ENCODE peak calls at places on chromosome 19, in six cellular contexts. One of them, this sample, is unnamed.
A peak's percentile ranks its signal among the peaks of the same experiment; 100 is the strongest.

GRCh38 chr19:56367829-56368711 is 25.3 kb downstream of the ZNF582 start:
- DNase-seq in MM.1S: peak; percentile 83
- DNase-seq in adrenal gland: peak; percentile 92
- DNase-seq in HCT116: no peak
- DNase-seq in K562: peak; percentile 96
- DNase-seq in naive thymus-derived CD4-positive, alpha-beta T cell: peak; percentile 65
- DNase-seq in this sample: peak; percentile 53

GRCh38 chr19:41575998-41576397 is at the start of gene CEACAM21:
- DNase-seq in HCT116: no peak
- DNase-seq in K562: no peak
- DNase-seq in naive thymus-derived CD4-positive, alpha-beta T cell: peak; percentile 49
- DNase-seq in adrenal gland: peak; percentile 59
- DNase-seq in MM.1S: peak; percentile 48
- DNase-seq in this sample: no peak

GRCh38 chr19:42115219-42115618 is 17.0 kb downstream of the POU2F2 start:
- DNase-seq in MM.1S: no peak
- DNase-seq in adrenal gland: no peak
- DNase-seq in K562: no peak
- DNase-seq in HCT116: no peak
- DNase-seq in naive thymus-derived CD4-positive, alpha-beta T cell: no peak
- DNase-seq in this sample: no peak

GRCh38 chr19:4737955-4738580 is 14.4 kb upstream of the DPP9 start:
- DNase-seq in naive thymus-derived CD4-positive, alpha-beta T cell: no peak
- DNase-seq in adrenal gland: no peak
- DNase-seq in K562: no peak
- DNase-seq in HCT116: no peak
- DNase-seq in MM.1S: no peak
- DNase-seq in this sample: no peak

GRCh38 chr19:14479985-14480694 is 5.0 kb upstream of the PTGER1 start:
- DNase-seq in adrenal gland: no peak
- DNase-seq in K562: peak; percentile 77
- DNase-seq in naive thymus-derived CD4-positive, alpha-beta T cell: peak; percentile 64
- DNase-seq in HCT116: no peak
- DNase-seq in MM.1S: peak; percentile 31
- DNase-seq in this sample: peak; percentile 51

GRCh38 chr19:55206664-55207500 is 2.4 kb downstream of the PTPRH start:
- DNase-seq in HCT116: peak; percentile 67
- DNase-seq in adrenal gland: peak; percentile 98
- DNase-seq in K562: peak; percentile 97
- DNase-seq in MM.1S: peak; percentile 17
- DNase-seq in naive thymus-derived CD4-positive, alpha-beta T cell: no peak
- DNase-seq in this sample: no peak

GRCh38 chr19:47110521-47111080 is 3.0 kb downstream of the ZC3H4 start:
- DNase-seq in adrenal gland: no peak
- DNase-seq in MM.1S: no peak
- DNase-seq in HCT116: no peak
- DNase-seq in K562: peak; percentile 49
- DNase-seq in naive thymus-derived CD4-positive, alpha-beta T cell: peak; percentile 43
- DNase-seq in this sample: peak; percentile 32

GRCh38 chr19:10625003-10625761 is at the start of gene SLC44A2:
- DNase-seq in naive thymus-derived CD4-positive, alpha-beta T cell: no peak
- DNase-seq in HCT116: peak; percentile 38
- DNase-seq in adrenal gland: peak; percentile 79
- DNase-seq in MM.1S: no peak
- DNase-seq in K562: no peak
- DNase-seq in this sample: no peak

GRCh38 chr19:45408121-45408520 is 1.7 kb downstream of the POLR1G start:
- DNase-seq in MM.1S: no peak
- DNase-seq in adrenal gland: no peak
- DNase-seq in naive thymus-derived CD4-positive, alpha-beta T cell: no peak
- DNase-seq in K562: no peak
- DNase-seq in HCT116: no peak
- DNase-seq in this sample: no peak

GRCh38 chr19:8835877-8836276 is 3.7 kb downstream of the MBD3L1 start:
- DNase-seq in MM.1S: no peak
- DNase-seq in HCT116: no peak
- DNase-seq in naive thymus-derived CD4-positive, alpha-beta T cell: no peak
- DNase-seq in adrenal gland: no peak
- DNase-seq in K562: no peak
- DNase-seq in this sample: no peak

GRCh38 chr19:17560205-17560595 is 4.8 kb downstream of the COLGALT1 start:
- DNase-seq in naive thymus-derived CD4-positive, alpha-beta T cell: no peak
- DNase-seq in MM.1S: no peak
- DNase-seq in adrenal gland: peak; percentile 41
- DNase-seq in K562: no peak
- DNase-seq in HCT116: no peak
- DNase-seq in this sample: no peak

GRCh38 chr19:39264306-39265290 is 3.6 kb upstream of the IFNL2 start:
- DNase-seq in adrenal gland: no peak
- DNase-seq in MM.1S: no peak
- DNase-seq in HCT116: no peak
- DNase-seq in naive thymus-derived CD4-positive, alpha-beta T cell: no peak
- DNase-seq in K562: no peak
- DNase-seq in this sample: no peak

GRCh38 chr19:51311388-51312257 is at the start of gene IGLON5:
- DNase-seq in adrenal gland: no peak
- DNase-seq in MM.1S: no peak
- DNase-seq in HCT116: no peak
- DNase-seq in K562: no peak
- DNase-seq in naive thymus-derived CD4-positive, alpha-beta T cell: no peak
- DNase-seq in this sample: no peak

GRCh38 chr19:17292301-17293074 is 10.7 kb downstream of the ABHD8 start:
- DNase-seq in naive thymus-derived CD4-positive, alpha-beta T cell: peak; percentile 79
- DNase-seq in HCT116: peak; percentile 86
- DNase-seq in K562: peak; percentile 93
- DNase-seq in adrenal gland: peak; percentile 71
- DNase-seq in MM.1S: peak; percentile 89
- DNase-seq in this sample: peak; percentile 79

GRCh38 chr19:40347476-40348124 is 597 bp downstream of the C19orf47 start:
- DNase-seq in HCT116: no peak
- DNase-seq in adrenal gland: no peak
- DNase-seq in naive thymus-derived CD4-positive, alpha-beta T cell: peak; percentile 4
- DNase-seq in K562: no peak
- DNase-seq in MM.1S: no peak
- DNase-seq in this sample: no peak

GRCh38 chr19:46617566-46618079 is 7.3 kb downstream of the PTGIR start:
- DNase-seq in HCT116: no peak
- DNase-seq in adrenal gland: no peak
- DNase-seq in MM.1S: no peak
- DNase-seq in K562: no peak
- DNase-seq in naive thymus-derived CD4-positive, alpha-beta T cell: no peak
- DNase-seq in this sample: no peak

GRCh38 chr19:53808710-53809125 is 15.4 kb downstream of the NLRP12 start:
- DNase-seq in MM.1S: no peak
- DNase-seq in HCT116: peak; percentile 45
- DNase-seq in adrenal gland: no peak
- DNase-seq in naive thymus-derived CD4-positive, alpha-beta T cell: no peak
- DNase-seq in K562: peak; percentile 29
- DNase-seq in this sample: no peak

GRCh38 chr19:33443638-33444195 is 70.2 kb downstream of the CEBPG start:
- DNase-seq in MM.1S: no peak
- DNase-seq in adrenal gland: peak; percentile 10
- DNase-seq in naive thymus-derived CD4-positive, alpha-beta T cell: no peak
- DNase-seq in K562: no peak
- DNase-seq in HCT116: no peak
- DNase-seq in this sample: no peak

GRCh38 chr19:23345838-23346237 is 49.4 kb downstream of the ZNF91 start:
- DNase-seq in HCT116: no peak
- DNase-seq in adrenal gland: no peak
- DNase-seq in naive thymus-derived CD4-positive, alpha-beta T cell: no peak
- DNase-seq in K562: peak; percentile 9
- DNase-seq in MM.1S: no peak
- DNase-seq in this sample: no peak

GRCh38 chr19:17555929-17556813 is 722 bp downstream of the COLGALT1 start:
- DNase-seq in naive thymus-derived CD4-positive, alpha-beta T cell: no peak
- DNase-seq in K562: peak; percentile 78
- DNase-seq in HCT116: no peak
- DNase-seq in adrenal gland: peak; percentile 74
- DNase-seq in MM.1S: peak; percentile 43
- DNase-seq in this sample: peak; percentile 17

GRCh38 chr19:29840066-29840950 is 28.5 kb downstream of the CCNE1 start:
- DNase-seq in HCT116: no peak
- DNase-seq in MM.1S: no peak
- DNase-seq in naive thymus-derived CD4-positive, alpha-beta T cell: no peak
- DNase-seq in adrenal gland: no peak
- DNase-seq in K562: no peak
- DNase-seq in this sample: no peak

GRCh38 chr19:29535432-29535831 is 9.6 kb downstream of the VSTM2B start:
- DNase-seq in MM.1S: no peak
- DNase-seq in HCT116: no peak
- DNase-seq in naive thymus-derived CD4-positive, alpha-beta T cell: no peak
- DNase-seq in K562: no peak
- DNase-seq in adrenal gland: no peak
- DNase-seq in this sample: no peak

GRCh38 chr19:49809155-49809986 is 3.7 kb downstream of the FUZ start:
- DNase-seq in MM.1S: peak; percentile 54
- DNase-seq in K562: no peak
- DNase-seq in HCT116: no peak
- DNase-seq in naive thymus-derived CD4-positive, alpha-beta T cell: peak; percentile 45
- DNase-seq in adrenal gland: peak; percentile 85
- DNase-seq in this sample: peak; percentile 46

GRCh38 chr19:7998081-7998480 is 7.4 kb downstream of the ELAVL1 start:
- DNase-seq in naive thymus-derived CD4-positive, alpha-beta T cell: no peak
- DNase-seq in MM.1S: no peak
- DNase-seq in HCT116: no peak
- DNase-seq in adrenal gland: no peak
- DNase-seq in K562: no peak
- DNase-seq in this sample: no peak

GRCh38 chr19:41792513-41793413 is 3.6 kb upstream of the CEACAM3 start:
- DNase-seq in K562: peak; percentile 72
- DNase-seq in MM.1S: peak; percentile 52
- DNase-seq in naive thymus-derived CD4-positive, alpha-beta T cell: peak; percentile 31
- DNase-seq in adrenal gland: peak; percentile 29
- DNase-seq in HCT116: peak; percentile 58
- DNase-seq in this sample: peak; percentile 53

DNA sequence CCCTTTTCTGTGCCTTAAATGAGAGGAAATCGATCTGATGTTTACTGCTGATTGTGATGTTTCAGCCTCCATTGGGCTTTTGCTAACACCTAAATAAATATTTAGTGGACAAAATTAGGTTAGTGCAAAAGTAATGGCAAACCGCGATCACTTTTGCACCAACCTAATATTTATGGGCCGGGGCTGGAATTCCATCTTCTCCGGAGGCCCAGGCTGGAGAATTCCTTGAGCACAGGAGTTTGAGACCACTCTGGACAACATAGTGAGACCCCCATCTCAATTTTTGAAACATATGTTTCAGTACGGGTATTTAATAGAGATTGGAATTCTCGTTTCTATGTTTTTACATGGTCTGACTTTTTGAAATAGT is 603 bp downstream of the ZNF880 start:
- DNase-seq in HCT116: no peak
- DNase-seq in MM.1S: no peak
- DNase-seq in adrenal gland: no peak
- DNase-seq in K562: no peak
- DNase-seq in naive thymus-derived CD4-positive, alpha-beta T cell: no peak
- DNase-seq in this sample: no peak
- H3K9me3 ChIP-seq in HCT116: peaks cover 14% of the 10 kb centered on the region
- H3K9me3 ChIP-seq in MM.1S: no peaks in the 10 kb centered on the region
- H3K9me3 ChIP-seq in adrenal gland: peaks cover 6% of the 10 kb centered on the region
- H3K9me3 ChIP-seq in K562: no peaks in the 10 kb centered on the region
- H3K9me3 ChIP-seq in naive thymus-derived CD4-positive, alpha-beta T cell: peaks cover 3% of the 10 kb centered on the region
- H3K9me3 ChIP-seq in this sample: peaks cover 12% of the 10 kb centered on the region

DNA sequence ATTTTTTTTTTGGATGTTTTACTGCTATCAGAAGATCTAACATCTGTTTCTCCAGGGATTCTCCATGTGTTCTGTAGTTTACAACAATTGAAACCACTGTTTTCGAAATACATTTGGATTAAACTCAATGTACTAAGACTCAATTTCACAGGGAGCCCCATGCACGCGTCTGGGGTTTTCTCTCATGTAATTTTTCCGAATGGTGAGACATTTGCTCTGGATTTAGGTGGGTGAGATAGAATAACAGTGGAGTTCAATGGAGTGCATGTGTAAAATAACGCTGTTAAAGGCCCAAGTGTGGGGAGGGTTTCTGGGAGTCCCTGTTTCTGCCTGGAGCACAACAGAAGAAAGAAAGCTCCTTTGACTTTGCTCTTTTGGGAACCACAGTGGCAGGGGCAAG is 330.3 kb downstream of the TSHZ3 start:
- DNase-seq in adrenal gland: no peak
- DNase-seq in HCT116: no peak
- DNase-seq in naive thymus-derived CD4-positive, alpha-beta T cell: no peak
- DNase-seq in K562: no peak
- DNase-seq in MM.1S: no peak
- DNase-seq in this sample: no peak
- H3K9me3 ChIP-seq in adrenal gland: no peaks in the 10 kb centered on the region
- H3K9me3 ChIP-seq in HCT116: peaks cover 19% of the 10 kb centered on the region
- H3K9me3 ChIP-seq in naive thymus-derived CD4-positive, alpha-beta T cell: no peaks in the 10 kb centered on the region
- H3K9me3 ChIP-seq in K562: no peaks in the 10 kb centered on the region
- H3K9me3 ChIP-seq in MM.1S: no peaks in the 10 kb centered on the region
- H3K9me3 ChIP-seq in this sample: no peaks in the 10 kb centered on the region

GRCh38 chr19:58213075-58213369 is 15.7 kb upstream of the ZNF544 start:
- DNase-seq in adrenal gland: no peak
- DNase-seq in K562: no peak
- DNase-seq in HCT116: no peak
- DNase-seq in naive thymus-derived CD4-positive, alpha-beta T cell: no peak
- DNase-seq in MM.1S: no peak
- DNase-seq in this sample: no peak
- H3K9me3 ChIP-seq in adrenal gland: no peaks in the 10 kb centered on the region
- H3K9me3 ChIP-seq in K562: peaks cover 30% of the 10 kb centered on the region
- H3K9me3 ChIP-seq in HCT116: peaks cover 46% of the 10 kb centered on the region
- H3K9me3 ChIP-seq in naive thymus-derived CD4-positive, alpha-beta T cell: peaks cover 62% of the 10 kb centered on the region
- H3K9me3 ChIP-seq in MM.1S: no peaks in the 10 kb centered on the region
- H3K9me3 ChIP-seq in this sample: peaks cover 43% of the 10 kb centered on the region

GRCh38 chr19:43910884-43911283 is 24.2 kb downstream of the ZNF45 start:
- DNase-seq in adrenal gland: no peak
- DNase-seq in K562: no peak
- DNase-seq in naive thymus-derived CD4-positive, alpha-beta T cell: no peak
- DNase-seq in MM.1S: no peak
- DNase-seq in HCT116: no peak
- DNase-seq in this sample: no peak

GRCh38 chr19:43905897-43906296 is 29.2 kb downstream of the ZNF45 start:
- DNase-seq in K562: no peak
- DNase-seq in naive thymus-derived CD4-positive, alpha-beta T cell: no peak
- DNase-seq in adrenal gland: no peak
- DNase-seq in HCT116: no peak
- DNase-seq in MM.1S: no peak
- DNase-seq in this sample: no peak

GRCh38 chr19:43906774-43907173 is 28.3 kb downstream of the ZNF45 start:
- DNase-seq in adrenal gland: no peak
- DNase-seq in naive thymus-derived CD4-positive, alpha-beta T cell: no peak
- DNase-seq in MM.1S: no peak
- DNase-seq in K562: no peak
- DNase-seq in HCT116: no peak
- DNase-seq in this sample: no peak

GRCh38 chr19:43913383-43913782 is 21.7 kb downstream of the ZNF45 start:
- DNase-seq in HCT116: no peak
- DNase-seq in naive thymus-derived CD4-positive, alpha-beta T cell: no peak
- DNase-seq in MM.1S: no peak
- DNase-seq in adrenal gland: no peak
- DNase-seq in K562: no peak
- DNase-seq in this sample: no peak

DNA sequence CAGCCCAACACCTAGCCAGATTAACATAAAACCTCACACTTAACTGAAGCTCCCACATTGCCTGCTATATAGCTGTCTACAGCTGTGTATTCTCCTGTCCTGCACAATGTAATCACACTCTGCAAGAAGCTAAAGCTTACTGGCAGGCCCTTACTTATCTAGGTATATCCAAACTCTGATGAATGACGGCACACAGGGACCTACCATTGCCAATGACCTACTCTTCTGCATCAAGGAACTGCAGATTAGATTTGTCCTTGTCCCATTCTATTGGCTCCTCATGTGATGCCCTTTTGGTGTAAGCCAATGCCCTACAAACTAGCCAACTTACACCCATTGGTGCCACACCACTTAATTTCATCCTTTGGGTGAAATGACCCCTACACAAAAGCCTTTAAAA is 26.4 kb downstream of the ZNF45 start:
- DNase-seq in naive thymus-derived CD4-positive, alpha-beta T cell: no peak
- DNase-seq in adrenal gland: no peak
- DNase-seq in HCT116: no peak
- DNase-seq in MM.1S: no peak
- DNase-seq in K562: no peak
- DNase-seq in this sample: no peak
- H3K9me3 ChIP-seq in naive thymus-derived CD4-positive, alpha-beta T cell: peaks cover 37% of the 10 kb centered on the region
- H3K9me3 ChIP-seq in adrenal gland: peaks cover 11% of the 10 kb centered on the region
- H3K9me3 ChIP-seq in HCT116: peaks cover 14% of the 10 kb centered on the region
- H3K9me3 ChIP-seq in MM.1S: no peaks in the 10 kb centered on the region
- H3K9me3 ChIP-seq in K562: peaks cover 9% of the 10 kb centered on the region
- H3K9me3 ChIP-seq in this sample: peaks cover 23% of the 10 kb centered on the region